ENCODE peak calls at places on chromosomes 13 and 19, in four cellular contexts. Z, L, F and H are unnamed samples.

GRCh38 chr19:49499030-49499670 is 2.9 kb downstream of the RPS11 start:
- DNase-seq in Z (no peak), L (no peak), F (peak), H (no peak)

GRCh38 chr13:110214637-110215036 is 92.3 kb downstream of the COL4A1 start:
- DNase-seq in Z (no peak), L (no peak), F (no peak), H (no peak)

GRCh38 chr19:41570639-41571112 is 5.3 kb upstream of the CEACAM21 start:
- DNase-seq in Z (peak), L (peak), F (peak), H (peak)

GRCh38 chr13:30142502-30143211 is 164.7 kb downstream of the KATNAL1 start:
- DNase-seq in Z (no peak), L (no peak), F (peak), H (no peak)

GRCh38 chr13:40590112-40590862 is 76.2 kb downstream of the FOXO1 start:
- DNase-seq in Z (no peak), L (no peak), F (no peak), H (no peak)

GRCh38 chr13:42696191-42696590 is 85.2 kb upstream of the FAM216B start:
- DNase-seq in Z (no peak), L (no peak), F (no peak), H (no peak)

GRCh38 chr19:50417138-50417849 is 1.4 kb upstream of the SPIB start:
- DNase-seq in Z (no peak), L (no peak), F (no peak), H (no peak)

GRCh38 chr13:77330009-77330471 is 3.1 kb upstream of the MYCBP2 start:
- DNase-seq in Z (no peak), L (no peak), F (no peak), H (no peak)

GRCh38 chr19:19461671-19462622 is 53.4 kb downstream of the TSSK6 start:
- DNase-seq in Z (no peak), L (peak), F (peak), H (peak)

GRCh38 chr19:12639901-12640613 is 26.5 kb downstream of the MAN2B1 start:
- DNase-seq in Z (peak), L (peak), F (peak), H (peak)

GRCh38 chr13:36706755-36707154 is 32.9 kb downstream of the SERTM1 start:
- DNase-seq in Z (no peak), L (no peak), F (no peak), H (no peak)

GRCh38 chr19:17522988-17523872 is 11.8 kb downstream of the PGLS start:
- DNase-seq in Z (no peak), L (peak), F (peak), H (no peak)